ENCODE peak calls at places on chromosomes 2 and 18, in ten cellular contexts. M is tibial artery, Z is Calu3, E is A673, W is spleen, H is lung, P is fibroblast of pulmonary artery, L is fibroblast of lung, K is IMR-90, N is WTC11. Q is an unnamed sample.
A peak's percentile ranks its signal among the peaks of the same experiment; 100 is the strongest.

GRCh38 chr2:112818094-112818902 is 18.3 kb downstream of the IL1B start:
- DNase-seq in M (no peak), Z (peak; percentile 41), E (no peak), W (no peak), H (no peak), P (peak; percentile 45), L (no peak), K (no peak), N (no peak), Q (no peak)

GRCh38 chr2:241967096-241967495 is 97.6 kb downstream of the RTP5 start:
- DNase-seq in M (no peak), Z (no peak), E (no peak), W (peak; percentile 63), H (no peak), P (no peak), L (no peak), K (no peak), N (no peak), Q (no peak)

GRCh38 chr18:13269599-13270011 is 51.0 kb downstream of the LDLRAD4 start:
- DNase-seq in M (peak; percentile 46), Z (no peak), E (no peak), W (no peak), H (no peak), P (no peak), L (peak; percentile 40), K (no peak), N (no peak), Q (no peak)

GRCh38 chr18:76658627-76659026 is 163.6 kb upstream of the ZNF516 start:
- DNase-seq in M (no peak), Z (no peak), E (peak; percentile 43), W (no peak), H (no peak), P (no peak), L (peak; percentile 9), K (no peak), N (peak; percentile 83), Q (peak; percentile 4)

GRCh38 chr2:8571286-8571791 is 110.5 kb upstream of the ID2 start:
- DNase-seq in M (no peak), Z (no peak), E (no peak), W (no peak), H (no peak), P (no peak), L (no peak), K (no peak), N (no peak), Q (no peak)

GRCh38 chr2:28424799-28425492 is 32.3 kb downstream of the FOSL2 start:
- DNase-seq in M (no peak), Z (no peak), E (no peak), W (no peak), H (no peak), P (no peak), L (no peak), K (no peak), N (no peak), Q (no peak)

GRCh38 chr18:36963464-36963863 is 134.5 kb downstream of the KIAA1328 start:
- DNase-seq in M (no peak), Z (no peak), E (no peak), W (no peak), H (no peak), P (no peak), L (no peak), K (no peak), N (no peak), Q (no peak)

GRCh38 chr2:18750662-18751554 is 161.5 kb upstream of the NT5C1B start:
- DNase-seq in M (no peak), Z (no peak), E (no peak), W (no peak), H (no peak), P (peak; percentile 56), L (no peak), K (peak; percentile 55), N (no peak), Q (peak; percentile 1)

GRCh38 chr2:32960238-32960637 is 13.5 kb downstream of the LTBP1 start:
- DNase-seq in M (no peak), Z (no peak), E (no peak), W (no peak), H (no peak), P (no peak), L (no peak), K (no peak), N (no peak), Q (no peak)

GRCh38 chr2:24231461-24231881 is 56.6 kb downstream of the FAM228A start:
- DNase-seq in M (no peak), Z (no peak), E (no peak), W (no peak), H (no peak), P (peak; percentile 33), L (peak; percentile 68), K (peak; percentile 50), N (no peak), Q (no peak)

GRCh38 chr18:652131-652530 is 5.3 kb upstream of the TYMS start:
- DNase-seq in M (no peak), Z (no peak), E (no peak), W (no peak), H (no peak), P (no peak), L (peak; percentile 11), K (no peak), N (no peak), Q (no peak)

GRCh38 chr2:188450740-188451480 is 159.2 kb downstream of the GULP1 start:
- DNase-seq in M (no peak), Z (no peak), E (peak; percentile 43), W (no peak), H (no peak), P (peak; percentile 4), L (peak; percentile 54), K (peak; percentile 47), N (no peak), Q (no peak)

GRCh38 chr2:104254017-104254416 is 599.9 kb upstream of the POU3F3 start:
- DNase-seq in M (no peak), Z (no peak), E (no peak), W (no peak), H (no peak), P (no peak), L (no peak), K (no peak), N (peak; percentile 31), Q (peak; percentile 11)

GRCh38 chr18:67302043-67302442 is 214.5 kb downstream of the DSEL start:
- DNase-seq in M (no peak), Z (no peak), E (no peak), W (no peak), H (no peak), P (peak; percentile 27), L (peak; percentile 33), K (peak; percentile 51), N (no peak), Q (peak; percentile 25)

DNA sequence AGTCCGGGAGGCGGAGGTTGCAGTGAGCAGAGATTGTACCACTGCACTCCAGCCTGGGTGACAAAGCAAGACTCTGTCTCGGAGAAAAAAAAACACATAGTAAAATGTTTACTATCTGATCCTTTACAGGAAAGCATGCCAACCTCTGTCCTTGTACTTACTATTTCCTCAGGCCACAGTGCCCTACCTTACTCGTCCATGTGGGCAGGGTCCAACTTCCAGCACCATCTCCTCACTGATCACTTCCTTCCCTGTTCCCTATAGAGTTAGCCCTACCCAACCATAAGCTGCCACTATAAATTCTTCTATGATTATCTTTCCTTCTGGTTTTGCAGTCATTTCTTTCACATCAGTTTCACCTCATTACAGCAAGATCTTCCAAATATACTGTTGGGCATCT is 136.2 kb downstream of the MYO5B start:
- DNase-seq in M (no peak), Z (no peak), E (no peak), W (no peak), H (no peak), P (no peak), L (no peak), K (no peak), N (no peak), Q (no peak)
- TF ChIP-seq CTCF in M (no peak), Z (no peak), E (no peak), W (no peak), H (no peak), P (no peak), L (no peak), K (no peak), N (no peak), Q (no peak)

GRCh38 chr2:236998250-236998649 is 87.4 kb upstream of the COPS8 start:
- DNase-seq in M (no peak), Z (no peak), E (no peak), W (no peak), H (no peak), P (peak; percentile 38), L (peak; percentile 60), K (peak; percentile 9), N (no peak), Q (peak; percentile 13)

GRCh38 chr2:236997086-236997485 is 88.6 kb upstream of the COPS8 start:
- DNase-seq in M (no peak), Z (peak; percentile 58), E (no peak), W (no peak), H (no peak), P (no peak), L (no peak), K (no peak), N (no peak), Q (no peak)

GRCh38 chr2:236994361-236994760 is 91.3 kb upstream of the COPS8 start:
- DNase-seq in M (no peak), Z (no peak), E (no peak), W (no peak), H (no peak), P (no peak), L (no peak), K (no peak), N (no peak), Q (no peak)

GRCh38 chr2:237000481-237000880 is 85.2 kb upstream of the COPS8 start:
- DNase-seq in M (no peak), Z (no peak), E (no peak), W (no peak), H (no peak), P (no peak), L (no peak), K (no peak), N (no peak), Q (no peak)

DNA sequence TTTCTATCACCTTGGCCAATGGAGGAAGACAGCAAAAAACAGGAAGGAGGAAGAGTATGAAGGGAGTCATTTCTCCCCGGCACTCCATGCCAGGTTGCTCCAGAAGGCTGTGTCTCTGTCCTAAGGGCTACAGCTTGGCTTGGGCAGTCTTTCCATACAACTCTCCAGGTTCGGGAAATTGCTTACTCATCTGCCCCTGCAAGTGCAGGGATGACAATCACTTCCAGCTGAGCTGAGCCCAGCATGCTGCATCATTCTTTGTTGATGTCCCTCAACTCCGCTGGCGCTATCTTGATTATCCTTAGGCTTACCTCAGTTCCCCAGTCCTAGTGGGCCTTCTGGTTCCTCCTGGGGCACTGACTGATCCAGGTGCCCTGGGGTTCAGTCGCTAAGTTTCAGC is 86.9 kb upstream of the COPS8 start:
- DNase-seq in M (no peak), Z (no peak), E (no peak), W (no peak), H (no peak), P (no peak), L (peak; percentile 45), K (no peak), N (no peak), Q (no peak)
- TF ChIP-seq CTCF in M (no peak), Z (no peak), E (no peak), W (no peak), H (no peak), P (no peak), L (no peak), K (no peak), N (no peak), Q (no peak)

GRCh38 chr18:42620585-42620984 is 494.9 kb downstream of the RIT2 start:
- DNase-seq in M (no peak), Z (no peak), E (no peak), W (no peak), H (no peak), P (peak; percentile 43), L (no peak), K (no peak), N (no peak), Q (no peak)
- TF ChIP-seq CTCF in M (no peak), Z (no peak), E (no peak), W (no peak), H (no peak), P (peak; percentile 13), L (no peak), K (no peak), N (no peak), Q (no peak)

GRCh38 chr18:54232485-54233227 is 8.2 kb upstream of the MBD2 start:
- DNase-seq in M (no peak), Z (no peak), E (no peak), W (no peak), H (no peak), P (no peak), L (no peak), K (no peak), N (no peak), Q (peak; percentile 15)
- TF ChIP-seq CTCF in M (no peak), Z (no peak), E (peak; percentile 18), W (no peak), H (no peak), P (peak; percentile 24), L (no peak), K (no peak), N (no peak), Q (no peak)

Q was measured in MCF 10A.